ENCODE peak calls at places on chromosome 2, in ten cellular contexts. R is stimulated activated CD4-positive, alpha-beta T cell treated with anti-CD3 and anti-CD28 coated beads, Interleukin-15, amount 100 ng/mL, for 1 hour; J is AG08395; Q is substantia nigra; W is LoVo; B is activated T-helper 1 cell treated with anti-CD3 and anti-CD28 coated beads, Interleukin-2, amount 50 U/mL, for 16 hours; M is D721Med; V is stimulated activated naive B cell treated with anti-CD40 and anti-IgM and Interleukin-4, amounts not matched to agents 10 μg/mL and 1 μg/mL and 100 μg/mL, for 72 hours; O is neuronal stem cell; T is NCI-H1436. H is an unnamed sample.

GRCh38 chr2:29528891-29529520 is 392.4 kb downstream of the ALK start:
- DNase-seq in R (no peak), J (peak; percentile 69), Q (no peak), W (no peak), B (no peak), M (no peak), V (no peak), O (no peak), T (no peak), H (no peak)

GRCh38 chr2:74587664-74588277 is 33.3 kb downstream of the DOK1 start:
- DNase-seq in R (peak; percentile 20), J (peak; percentile 82), Q (peak; percentile 25), W (peak; percentile 63), B (peak; percentile 19), M (no peak), V (peak; percentile 60), O (peak; percentile 54), T (peak; percentile 62), H (peak; percentile 50)

GRCh38 chr2:30611572-30611971 is 164.5 kb downstream of the LCLAT1 start:
- DNase-seq in R (no peak), J (peak; percentile 73), Q (no peak), W (no peak), B (no peak), M (no peak), V (no peak), O (no peak), T (no peak), H (no peak)

GRCh38 chr2:128602699-128603101 is 284.0 kb upstream of the HS6ST1 start:
- DNase-seq in R (no peak), J (no peak), Q (no peak), W (no peak), B (no peak), M (no peak), V (no peak), O (no peak), T (no peak), H (no peak)

GRCh38 chr2:170224692-170225091 is 46.7 kb downstream of the MYO3B start:
- DNase-seq in R (no peak), J (no peak), Q (no peak), W (no peak), B (no peak), M (no peak), V (no peak), O (no peak), T (peak; percentile 73), H (no peak)

GRCh38 chr2:36701391-36701795 is 4.9 kb downstream of the VIT start:
- DNase-seq in R (no peak), J (no peak), Q (no peak), W (no peak), B (no peak), M (no peak), V (no peak), O (no peak), T (no peak), H (no peak)

GRCh38 chr2:84832772-84833461 is 48.0 kb downstream of the TRABD2A start:
- DNase-seq in R (no peak), J (peak; percentile 24), Q (no peak), W (no peak), B (no peak), M (no peak), V (peak; percentile 43), O (no peak), T (no peak), H (no peak)

GRCh38 chr2:206023183-206023582 is 62.8 kb downstream of the INO80D start:
- DNase-seq in R (no peak), J (no peak), Q (no peak), W (no peak), B (no peak), M (no peak), V (no peak), O (no peak), T (no peak), H (no peak)

GRCh38 chr2:234025475-234025874 is 25.0 kb upstream of the SPP2 start:
- DNase-seq in R (no peak), J (no peak), Q (no peak), W (no peak), B (no peak), M (no peak), V (no peak), O (no peak), T (no peak), H (no peak)

GRCh38 chr2:111057045-111057444 is 63.7 kb upstream of the BCL2L11 start:
- DNase-seq in R (no peak), J (no peak), Q (no peak), W (no peak), B (no peak), M (no peak), V (peak; percentile 49), O (no peak), T (no peak), H (no peak)